ENCODE peak calls at places on chromosomes 4 and X, in nine cellular contexts. One of them, this sample, is unnamed. For H3K36me3, the result is how much of the 10 kb centered on the place peaks cover.

GRCh38 chr4:167622481-167623240 is 388.4 kb upstream of the SPOCK3 start:
- DNase-seq in right lobe of liver: peak
- DNase-seq in OCI-LY7: peak
- DNase-seq in CD8-positive, alpha-beta memory T cell: no peak
- DNase-seq in PC-3: peak
- DNase-seq in tibial artery: no peak
- DNase-seq in fibroblast of lung: peak
- DNase-seq in spleen: no peak
- DNase-seq in left ventricle myocardium inferior: peak
- DNase-seq in this sample: peak

GRCh38 chrX:69535661-69536060 is 31.5 kb downstream of the NALF2 start:
- DNase-seq in right lobe of liver: no peak
- DNase-seq in OCI-LY7: no peak
- DNase-seq in CD8-positive, alpha-beta memory T cell: no peak
- DNase-seq in PC-3: no peak
- DNase-seq in tibial artery: no peak
- DNase-seq in fibroblast of lung: no peak
- DNase-seq in spleen: no peak
- DNase-seq in left ventricle myocardium inferior: no peak
- DNase-seq in this sample: no peak

GRCh38 chr4:4735870-4736269 is 123.6 kb upstream of the MSX1 start:
- DNase-seq in right lobe of liver: no peak
- DNase-seq in OCI-LY7: no peak
- DNase-seq in CD8-positive, alpha-beta memory T cell: no peak
- DNase-seq in PC-3: no peak
- DNase-seq in tibial artery: no peak
- DNase-seq in fibroblast of lung: peak
- DNase-seq in spleen: no peak
- DNase-seq in left ventricle myocardium inferior: no peak
- DNase-seq in this sample: no peak

GRCh38 chrX:141759238-141759637 is 60.7 kb upstream of the SPANXD start:
- DNase-seq in right lobe of liver: no peak
- DNase-seq in OCI-LY7: no peak
- DNase-seq in CD8-positive, alpha-beta memory T cell: no peak
- DNase-seq in PC-3: no peak
- DNase-seq in tibial artery: no peak
- DNase-seq in fibroblast of lung: no peak
- DNase-seq in spleen: no peak
- DNase-seq in left ventricle myocardium inferior: no peak
- DNase-seq in this sample: no peak

GRCh38 chr4:12911723-12912324 is 572.3 kb downstream of the RAB28 start:
- DNase-seq in right lobe of liver: no peak
- DNase-seq in OCI-LY7: no peak
- DNase-seq in CD8-positive, alpha-beta memory T cell: no peak
- DNase-seq in PC-3: no peak
- DNase-seq in tibial artery: no peak
- DNase-seq in fibroblast of lung: no peak
- DNase-seq in spleen: no peak
- DNase-seq in left ventricle myocardium inferior: no peak
- DNase-seq in this sample: no peak

GRCh38 chr4:107740950-107741701 is 21.1 kb upstream of the PAPSS1 start:
- DNase-seq in right lobe of liver: no peak
- DNase-seq in OCI-LY7: no peak
- DNase-seq in CD8-positive, alpha-beta memory T cell: no peak
- DNase-seq in PC-3: peak
- DNase-seq in tibial artery: peak
- DNase-seq in fibroblast of lung: peak
- DNase-seq in spleen: no peak
- DNase-seq in left ventricle myocardium inferior: peak
- DNase-seq in this sample: no peak

GRCh38 chr4:139493176-139493575 is 39.3 kb downstream of the RAB33B start:
- DNase-seq in right lobe of liver: peak
- DNase-seq in OCI-LY7: no peak
- DNase-seq in CD8-positive, alpha-beta memory T cell: no peak
- DNase-seq in PC-3: no peak
- DNase-seq in tibial artery: no peak
- DNase-seq in fibroblast of lung: no peak
- DNase-seq in spleen: no peak
- DNase-seq in left ventricle myocardium inferior: no peak
- DNase-seq in this sample: no peak

GRCh38 chrX:136344321-136344720 is 43.6 kb downstream of the ADGRG4 start:
- DNase-seq in right lobe of liver: no peak
- DNase-seq in OCI-LY7: no peak
- DNase-seq in CD8-positive, alpha-beta memory T cell: no peak
- DNase-seq in PC-3: peak
- DNase-seq in tibial artery: no peak
- DNase-seq in fibroblast of lung: no peak
- DNase-seq in spleen: no peak
- DNase-seq in left ventricle myocardium inferior: no peak
- DNase-seq in this sample: no peak

GRCh38 chrX:1416327-1416784 is 24.4 kb upstream of the SLC25A6 start:
- DNase-seq in right lobe of liver: no peak
- DNase-seq in OCI-LY7: no peak
- DNase-seq in CD8-positive, alpha-beta memory T cell: no peak
- DNase-seq in PC-3: no peak
- DNase-seq in tibial artery: peak
- DNase-seq in fibroblast of lung: no peak
- DNase-seq in spleen: peak
- DNase-seq in left ventricle myocardium inferior: no peak
- DNase-seq in this sample: peak

GRCh38 chr4:146369446-146369845 is 152.3 kb downstream of the SLC10A7 start:
- DNase-seq in right lobe of liver: no peak
- DNase-seq in OCI-LY7: no peak
- DNase-seq in CD8-positive, alpha-beta memory T cell: no peak
- DNase-seq in PC-3: no peak
- DNase-seq in tibial artery: no peak
- DNase-seq in fibroblast of lung: no peak
- DNase-seq in spleen: no peak
- DNase-seq in left ventricle myocardium inferior: no peak
- DNase-seq in this sample: no peak

GRCh38 chr4:26031704-26032103 is 117.7 kb downstream of the SMIM20 start:
- DNase-seq in right lobe of liver: no peak
- DNase-seq in OCI-LY7: no peak
- DNase-seq in CD8-positive, alpha-beta memory T cell: no peak
- DNase-seq in PC-3: peak
- DNase-seq in tibial artery: no peak
- DNase-seq in fibroblast of lung: no peak
- DNase-seq in spleen: no peak
- DNase-seq in left ventricle myocardium inferior: no peak
- DNase-seq in this sample: no peak

GRCh38 chr4:153409412-153409811 is 56.7 kb upstream of the TMEM131L start:
- DNase-seq in right lobe of liver: no peak
- DNase-seq in OCI-LY7: no peak
- DNase-seq in CD8-positive, alpha-beta memory T cell: no peak
- DNase-seq in PC-3: peak
- DNase-seq in tibial artery: no peak
- DNase-seq in fibroblast of lung: peak
- DNase-seq in spleen: no peak
- DNase-seq in left ventricle myocardium inferior: no peak
- DNase-seq in this sample: peak

GRCh38 chr4:110540606-110541440 is 64.9 kb downstream of the ENPEP start:
- DNase-seq in right lobe of liver: no peak
- DNase-seq in OCI-LY7: no peak
- DNase-seq in CD8-positive, alpha-beta memory T cell: no peak
- DNase-seq in PC-3: peak
- DNase-seq in tibial artery: no peak
- DNase-seq in fibroblast of lung: peak
- DNase-seq in spleen: no peak
- DNase-seq in left ventricle myocardium inferior: no peak
- DNase-seq in this sample: no peak

GRCh38 chr4:16897991-16898827 is at the start of gene LDB2:
- DNase-seq in right lobe of liver: peak
- DNase-seq in OCI-LY7: no peak
- DNase-seq in CD8-positive, alpha-beta memory T cell: no peak
- DNase-seq in PC-3: no peak
- DNase-seq in tibial artery: peak
- DNase-seq in fibroblast of lung: peak
- DNase-seq in spleen: no peak
- DNase-seq in left ventricle myocardium inferior: peak
- DNase-seq in this sample: peak

GRCh38 chrX:41023098-41023497 is 62.1 kb upstream of the USP9X start:
- DNase-seq in right lobe of liver: no peak
- DNase-seq in OCI-LY7: no peak
- DNase-seq in CD8-positive, alpha-beta memory T cell: no peak
- DNase-seq in PC-3: no peak
- DNase-seq in tibial artery: no peak
- DNase-seq in fibroblast of lung: no peak
- DNase-seq in spleen: no peak
- DNase-seq in left ventricle myocardium inferior: no peak
- DNase-seq in this sample: no peak
- H3K27ac ChIP-seq in right lobe of liver: peak
- H3K27ac ChIP-seq in OCI-LY7: no peak
- H3K27ac ChIP-seq in CD8-positive, alpha-beta memory T cell: no peak
- H3K27ac ChIP-seq in PC-3: peak
- H3K27ac ChIP-seq in tibial artery: no peak
- H3K27ac ChIP-seq in fibroblast of lung: no peak
- H3K27ac ChIP-seq in spleen: no peak
- H3K27ac ChIP-seq in left ventricle myocardium inferior: no peak
- H3K27ac ChIP-seq in this sample: no peak

GRCh38 chr4:133152330-133152791 is 3.3 kb downstream of the PCDH10 start:
- DNase-seq in right lobe of liver: no peak
- DNase-seq in OCI-LY7: no peak
- DNase-seq in CD8-positive, alpha-beta memory T cell: no peak
- DNase-seq in PC-3: no peak
- DNase-seq in tibial artery: peak
- DNase-seq in fibroblast of lung: peak
- DNase-seq in spleen: no peak
- DNase-seq in left ventricle myocardium inferior: no peak
- DNase-seq in this sample: peak

GRCh38 chr4:133151681-133152329 is 2.7 kb downstream of the PCDH10 start:
- DNase-seq in right lobe of liver: no peak
- DNase-seq in OCI-LY7: no peak
- DNase-seq in CD8-positive, alpha-beta memory T cell: no peak
- DNase-seq in PC-3: no peak
- DNase-seq in tibial artery: peak
- DNase-seq in fibroblast of lung: peak
- DNase-seq in spleen: no peak
- DNase-seq in left ventricle myocardium inferior: no peak
- DNase-seq in this sample: peak

GRCh38 chr4:133154725-133155124 is 5.6 kb downstream of the PCDH10 start:
- DNase-seq in right lobe of liver: no peak
- DNase-seq in OCI-LY7: peak
- DNase-seq in CD8-positive, alpha-beta memory T cell: no peak
- DNase-seq in PC-3: peak
- DNase-seq in tibial artery: no peak
- DNase-seq in fibroblast of lung: peak
- DNase-seq in spleen: no peak
- DNase-seq in left ventricle myocardium inferior: no peak
- DNase-seq in this sample: no peak

GRCh38 chr4:133151301-133151680 is 2.2 kb downstream of the PCDH10 start:
- DNase-seq in right lobe of liver: no peak
- DNase-seq in OCI-LY7: no peak
- DNase-seq in CD8-positive, alpha-beta memory T cell: no peak
- DNase-seq in PC-3: no peak
- DNase-seq in tibial artery: peak
- DNase-seq in fibroblast of lung: peak
- DNase-seq in spleen: no peak
- DNase-seq in left ventricle myocardium inferior: no peak
- DNase-seq in this sample: no peak

GRCh38 chr4:133152801-133153526 is 3.9 kb downstream of the PCDH10 start:
- DNase-seq in right lobe of liver: no peak
- DNase-seq in OCI-LY7: no peak
- DNase-seq in CD8-positive, alpha-beta memory T cell: no peak
- DNase-seq in PC-3: no peak
- DNase-seq in tibial artery: no peak
- DNase-seq in fibroblast of lung: peak
- DNase-seq in spleen: no peak
- DNase-seq in left ventricle myocardium inferior: no peak
- DNase-seq in this sample: no peak
- H3K4me3 ChIP-seq in right lobe of liver: no peak
- H3K4me3 ChIP-seq in OCI-LY7: no peak
- H3K4me3 ChIP-seq in CD8-positive, alpha-beta memory T cell: no peak
- H3K4me3 ChIP-seq in PC-3: no peak
- H3K4me3 ChIP-seq in tibial artery: peak
- H3K4me3 ChIP-seq in fibroblast of lung: peak
- H3K4me3 ChIP-seq in spleen: no peak
- H3K4me3 ChIP-seq in left ventricle myocardium inferior: peak
- H3K4me3 ChIP-seq in this sample: peak

GRCh38 chr4:118798658-118799057 is 37.3 kb downstream of the SEC24D start:
- DNase-seq in right lobe of liver: no peak
- DNase-seq in OCI-LY7: no peak
- DNase-seq in CD8-positive, alpha-beta memory T cell: no peak
- DNase-seq in PC-3: no peak
- DNase-seq in tibial artery: no peak
- DNase-seq in fibroblast of lung: no peak
- DNase-seq in spleen: no peak
- DNase-seq in left ventricle myocardium inferior: no peak
- DNase-seq in this sample: no peak

GRCh38 chr4:118803253-118803652 is 32.7 kb downstream of the SEC24D start:
- DNase-seq in right lobe of liver: no peak
- DNase-seq in OCI-LY7: no peak
- DNase-seq in CD8-positive, alpha-beta memory T cell: no peak
- DNase-seq in PC-3: no peak
- DNase-seq in tibial artery: no peak
- DNase-seq in fibroblast of lung: no peak
- DNase-seq in spleen: no peak
- DNase-seq in left ventricle myocardium inferior: no peak
- DNase-seq in this sample: no peak

GRCh38 chr4:118801895-118802575 is 33.9 kb downstream of the SEC24D start:
- DNase-seq in right lobe of liver: no peak
- DNase-seq in OCI-LY7: no peak
- DNase-seq in CD8-positive, alpha-beta memory T cell: no peak
- DNase-seq in PC-3: no peak
- DNase-seq in tibial artery: no peak
- DNase-seq in fibroblast of lung: no peak
- DNase-seq in spleen: no peak
- DNase-seq in left ventricle myocardium inferior: no peak
- DNase-seq in this sample: no peak

GRCh38 chr4:118799235-118799932 is 36.5 kb downstream of the SEC24D start:
- DNase-seq in right lobe of liver: no peak
- DNase-seq in OCI-LY7: no peak
- DNase-seq in CD8-positive, alpha-beta memory T cell: no peak
- DNase-seq in PC-3: no peak
- DNase-seq in tibial artery: no peak
- DNase-seq in fibroblast of lung: no peak
- DNase-seq in spleen: no peak
- DNase-seq in left ventricle myocardium inferior: no peak
- DNase-seq in this sample: no peak

GRCh38 chr4:118797558-118798142 is 38.3 kb downstream of the SEC24D start:
- DNase-seq in right lobe of liver: no peak
- DNase-seq in OCI-LY7: no peak
- DNase-seq in CD8-positive, alpha-beta memory T cell: no peak
- DNase-seq in PC-3: no peak
- DNase-seq in tibial artery: no peak
- DNase-seq in fibroblast of lung: peak
- DNase-seq in spleen: no peak
- DNase-seq in left ventricle myocardium inferior: no peak
- DNase-seq in this sample: no peak
- H3K36me3 ChIP-seq in right lobe of liver: under half
- H3K36me3 ChIP-seq in OCI-LY7: half or more
- H3K36me3 ChIP-seq in CD8-positive, alpha-beta memory T cell: under half
- H3K36me3 ChIP-seq in PC-3: under half
- H3K36me3 ChIP-seq in tibial artery: half or more
- H3K36me3 ChIP-seq in fibroblast of lung: under half
- H3K36me3 ChIP-seq in spleen: half or more
- H3K36me3 ChIP-seq in left ventricle myocardium inferior: half or more
- H3K36me3 ChIP-seq in this sample: under half

DNA sequence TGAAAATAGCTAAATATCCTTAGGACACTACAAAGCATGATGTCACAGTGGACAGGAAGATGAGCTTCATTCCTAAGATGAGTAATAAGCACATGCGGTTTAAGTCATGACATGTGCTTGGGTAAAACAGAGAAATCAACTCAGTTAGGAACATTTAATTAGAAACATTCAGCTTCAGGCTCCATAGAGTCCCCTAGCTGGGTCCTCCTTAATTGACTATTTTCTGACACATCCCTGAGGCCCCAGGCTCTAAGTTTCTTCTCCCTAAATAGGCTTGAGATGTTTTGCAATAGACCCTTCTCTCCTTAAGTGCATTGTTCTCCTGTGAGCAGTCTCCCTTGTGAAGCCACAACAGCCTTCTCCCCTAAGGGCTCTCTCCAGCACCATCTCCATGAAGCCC is 70.4 kb upstream of the ANXA3 start:
- DNase-seq in right lobe of liver: no peak
- DNase-seq in OCI-LY7: no peak
- DNase-seq in CD8-positive, alpha-beta memory T cell: no peak
- DNase-seq in PC-3: no peak
- DNase-seq in tibial artery: no peak
- DNase-seq in fibroblast of lung: peak
- DNase-seq in spleen: no peak
- DNase-seq in left ventricle myocardium inferior: no peak
- DNase-seq in this sample: no peak
- H3K27ac ChIP-seq in right lobe of liver: no peak
- H3K27ac ChIP-seq in OCI-LY7: no peak
- H3K27ac ChIP-seq in CD8-positive, alpha-beta memory T cell: no peak
- H3K27ac ChIP-seq in PC-3: no peak
- H3K27ac ChIP-seq in tibial artery: no peak
- H3K27ac ChIP-seq in fibroblast of lung: no peak
- H3K27ac ChIP-seq in spleen: no peak
- H3K27ac ChIP-seq in left ventricle myocardium inferior: no peak
- H3K27ac ChIP-seq in this sample: no peak

This sample was measured in aorta.